ENCODE peak calls at places on chromosomes 6 and 20, in six cellular contexts. D is esophagus squamous epithelium, W is HepG2, A is IMR-90, R is H1, E is uterus. I is an unnamed sample. For H3K4me1, the result is how much of the 10 kb centered on the place peaks cover.

GRCh38 chr6:75856902-75857301 is 107.9 kb downstream of the MYO6 start:
- DNase-seq in R (no peak), W (no peak), A (no peak), D (no peak), E (no peak), I (no peak)

GRCh38 chr6:143196525-143197225 is 136.0 kb downstream of the AIG1 start:
- DNase-seq in D (no peak), R (no peak), A (peak), W (no peak), E (no peak), I (no peak)

GRCh38 chr20:3902041-3902440 is 12.9 kb downstream of the PANK2 start:
- DNase-seq in R (no peak), D (no peak), W (no peak), E (no peak), A (no peak), I (no peak)

GRCh38 chr6:97913721-97914120 is 630.7 kb upstream of the MMS22L start:
- DNase-seq in A (no peak), R (no peak), D (no peak), E (no peak), W (no peak), I (no peak)

GRCh38 chr6:33633462-33634158 is 12.5 kb downstream of the ITPR3 start:
- DNase-seq in D (no peak), E (peak), R (peak), W (no peak), A (peak), I (no peak)

GRCh38 chr20:45972500-45973183 is 639 bp upstream of the ZNF335 start:
- DNase-seq in E (no peak), R (no peak), D (no peak), W (no peak), A (no peak), I (no peak)

GRCh38 chr20:43584448-43585138 is 6.1 kb upstream of the IFT52 start:
- DNase-seq in R (no peak), D (no peak), W (peak), E (no peak), A (peak), I (no peak)

GRCh38 chr20:5888051-5888450 is 62.3 kb downstream of the TRMT6 start:
- DNase-seq in A (no peak), D (no peak), R (no peak), E (no peak), W (no peak), I (no peak)

GRCh38 chr20:20695250-20695816 is 17.1 kb downstream of the RALGAPA2 start:
- DNase-seq in E (no peak), R (no peak), A (no peak), D (no peak), W (peak), I (no peak)

GRCh38 chr6:11497881-11498280 is 39.7 kb upstream of the TMEM170B start:
- DNase-seq in R (no peak), D (no peak), W (no peak), A (no peak), E (no peak), I (no peak)

GRCh38 chr20:16555754-16556153 is 17.5 kb downstream of the KIF16B start:
- DNase-seq in W (no peak), E (no peak), R (no peak), A (no peak), D (no peak), I (no peak)

GRCh38 chr20:50723672-50724071 is 7.7 kb upstream of the PARD6B start:
- DNase-seq in A (no peak), R (no peak), W (no peak), E (no peak), D (no peak), I (no peak)

GRCh38 chr6:7140631-7141366 is 33.0 kb downstream of the RREB1 start:
- DNase-seq in E (peak), R (peak), W (peak), D (peak), A (peak), I (no peak)

GRCh38 chr20:48760403-48760889 is 67.4 kb downstream of the PREX1 start:
- DNase-seq in E (no peak), D (no peak), A (peak), W (no peak), R (no peak), I (no peak)

GRCh38 chr6:108621117-108621516 is 60.4 kb downstream of the FOXO3 start:
- DNase-seq in W (no peak), A (peak), D (no peak), R (no peak), E (no peak), I (no peak)

GRCh38 chr6:3176562-3177355 is 19.4 kb upstream of the TUBB2A start:
- DNase-seq in W (peak), E (peak), D (no peak), R (no peak), A (peak), I (no peak)

GRCh38 chr6:33781105-33781975 is 7.6 kb downstream of the LEMD2 start:
- DNase-seq in W (no peak), D (no peak), A (no peak), E (no peak), R (peak), I (no peak)

GRCh38 chr6:16244869-16245451 is 6.6 kb downstream of the GMPR start:
- DNase-seq in D (no peak), A (peak), R (no peak), E (no peak), W (no peak), I (no peak)

GRCh38 chr6:11667876-11668275 is 110.7 kb downstream of the ADTRP start:
- DNase-seq in D (no peak), E (no peak), R (no peak), W (no peak), A (no peak), I (no peak)

GRCh38 chr6:154740658-154741057 is 7.4 kb downstream of the SCAF8 start:
- DNase-seq in D (no peak), W (no peak), R (no peak), A (no peak), E (no peak), I (no peak)

GRCh38 chr6:167329014-167329413 is 4.1 kb downstream of the TTLL2 start:
- DNase-seq in A (no peak), E (no peak), D (no peak), R (no peak), W (no peak), I (no peak)

GRCh38 chr20:62548483-62548882 is 72.7 kb upstream of the GATA5 start:
- DNase-seq in R (no peak), E (no peak), D (no peak), W (no peak), A (no peak), I (no peak)

GRCh38 chr6:31495580-31495979 is 2.4 kb upstream of the MICB start:
- DNase-seq in R (no peak), W (no peak), D (no peak), A (peak), E (no peak), I (no peak)

GRCh38 chr6:128067446-128068109 is 166.7 kb upstream of the THEMIS start:
- DNase-seq in W (no peak), R (no peak), E (no peak), A (no peak), D (no peak), I (no peak)

GRCh38 chr6:143451531-143451930 is 926 bp downstream of the PEX3 start:
- DNase-seq in R (no peak), D (no peak), W (no peak), E (no peak), A (no peak), I (no peak)

GRCh38 chr6:90631046-90631445 is 44.2 kb upstream of the MAP3K7 start:
- DNase-seq in R (no peak), E (no peak), A (no peak), D (no peak), W (no peak), I (no peak)

GRCh38 chr20:53751394-53752368 is 158.0 kb upstream of the ZNF217 start:
- DNase-seq in W (no peak), E (no peak), D (no peak), R (no peak), A (no peak), I (no peak)

GRCh38 chr20:58634818-58635665 is 16.0 kb upstream of the STX16 start:
- DNase-seq in E (peak), A (peak), D (no peak), R (no peak), W (no peak), I (no peak)

GRCh38 chr6:92559611-92560010 is 859.7 kb downstream of the EPHA7 start:
- DNase-seq in W (no peak), D (no peak), R (no peak), A (no peak), E (no peak), I (no peak)

GRCh38 chr20:41142914-41143313 is 5.6 kb downstream of the PLCG1 start:
- DNase-seq in R (no peak), W (no peak), D (no peak), A (no peak), E (no peak), I (no peak)

GRCh38 chr6:161444464-161444863 is 170.6 kb upstream of the AGPAT4 start:
- DNase-seq in D (no peak), W (no peak), R (peak), E (no peak), A (peak), I (no peak)

GRCh38 chr20:51802170-51802745 is at the start of gene SALL4:
- DNase-seq in A (no peak), R (peak), E (no peak), D (no peak), W (no peak), I (no peak)

GRCh38 chr20:22579711-22580697 is 4.4 kb downstream of the FOXA2 start:
- DNase-seq in W (peak), A (no peak), E (no peak), D (no peak), R (peak), I (no peak)

GRCh38 chr20:23086056-23086551 is at the start of gene CD93:
- DNase-seq in A (peak), R (no peak), E (no peak), D (no peak), W (no peak), I (no peak)

GRCh38 chr6:49515485-49516146 is 15.9 kb downstream of the GLYATL3 start:
- DNase-seq in E (no peak), W (no peak), D (no peak), A (no peak), R (no peak), I (no peak)

GRCh38 chr20:54043044-54043967 is 27.1 kb downstream of the BCAS1 start:
- DNase-seq in R (no peak), A (no peak), W (no peak), D (no peak), E (no peak), I (no peak)

GRCh38 chr6:134510920-134511319 is 193.0 kb upstream of the SGK1 start:
- DNase-seq in R (no peak), W (no peak), D (no peak), E (no peak), A (no peak), I (no peak)

GRCh38 chr20:20373046-20373706 is 5.3 kb downstream of the INSM1 start:
- DNase-seq in W (no peak), A (peak), E (no peak), D (no peak), R (no peak), I (no peak)

GRCh38 chr6:146423450-146423849 is 120.2 kb upstream of the RAB32 start:
- DNase-seq in W (no peak), D (no peak), R (no peak), E (no peak), A (no peak), I (no peak)
- H3K4me1 ChIP-seq in W (under half), D (under half), R (under half), E (under half), A (under half), I (under half)

GRCh38 chr6:43359381-43359780 is 10.1 kb downstream of the ZNF318 start:
- DNase-seq in W (no peak), D (no peak), A (peak), E (no peak), R (no peak), I (no peak)
- TF ChIP-seq POLR2A in W (no peak), D (no peak), A (no peak), E (no peak), R (no peak), I (no peak)

GRCh38 chr6:152748843-152749242 is 1.8 kb upstream of the VIP start:
- DNase-seq in R (no peak), W (no peak), A (peak), D (no peak), E (no peak), I (no peak)
- TF ChIP-seq CTCF in R (peak), W (no peak), A (peak), D (no peak), E (no peak), I (no peak)

DNA sequence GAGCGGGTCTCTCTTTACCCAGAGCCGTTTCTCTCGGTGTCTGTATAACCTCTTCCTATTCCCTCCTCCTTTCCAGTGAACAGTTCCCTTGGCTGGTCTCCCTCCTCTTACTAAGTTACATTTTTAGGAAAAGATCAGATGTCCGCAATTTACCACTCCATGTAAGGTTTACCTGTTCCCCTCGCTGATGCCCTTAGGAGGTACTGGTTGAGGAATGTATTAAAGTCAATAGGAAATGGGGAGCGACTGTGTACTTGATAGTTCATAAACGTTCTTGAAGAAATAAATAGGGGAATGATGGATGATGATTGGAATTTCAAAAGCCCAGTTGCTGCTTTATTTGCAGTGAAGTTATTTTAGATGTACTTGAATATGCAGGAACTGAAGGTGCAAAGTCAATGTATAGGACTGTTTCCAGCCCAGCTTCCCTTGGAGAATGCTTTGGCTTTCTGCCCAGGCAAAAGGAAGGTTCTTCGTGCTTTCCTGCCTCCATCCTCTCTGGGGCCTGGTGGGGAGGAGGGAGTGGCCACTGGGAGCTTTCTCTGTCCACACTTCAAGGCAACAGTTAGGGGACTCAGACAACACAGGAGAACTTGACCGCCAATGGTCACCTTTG is 19.9 kb downstream of the ADGRF5 start:
- DNase-seq in R (no peak), D (no peak), E (no peak), W (no peak), A (no peak), I (no peak)
- H3K4me1 ChIP-seq in R (under half), D (under half), E (under half), W (under half), A (under half), I (under half)

I was measured in vagina.